ENCODE peak calls at places on chromosome 1, in ten cellular contexts. U is glutamatergic neuron; W is IMR-90; A is effector CD8-positive, alpha-beta T cell; G is AG09309; P is substantia nigra; J is choroid plexus epithelial cell; K is fibroblast of mammary gland; E is activated T-helper 1 cell treated with Interleukin-2 at 50 U/mL for 16 hours; L is EL. D is an unnamed sample.

GRCh38 chr1:39305555-39305954 is 101.1 kb downstream of the MACF1 start:
- DNase-seq in U (no peak), W (no peak), A (no peak), G (no peak), P (no peak), J (no peak), K (no peak), E (no peak), L (peak), D (no peak)

GRCh38 chr1:74693473-74693872 is 19.9 kb upstream of the ERICH3 start:
- DNase-seq in U (no peak), W (peak), A (no peak), G (peak), P (no peak), J (peak), K (peak), E (no peak), L (no peak), D (no peak)

GRCh38 chr1:83029916-83030315 is 969.0 kb downstream of the TTLL7 start:
- DNase-seq in U (no peak), W (no peak), A (no peak), G (no peak), P (no peak), J (peak), K (peak), E (no peak), L (peak), D (no peak)

GRCh38 chr1:192445849-192446489 is 129.2 kb downstream of the RGS21 start:
- DNase-seq in U (peak), W (peak), A (peak), G (peak), P (no peak), J (peak), K (peak), E (no peak), L (peak), D (no peak)

GRCh38 chr1:114002492-114003290 is 23.4 kb downstream of the OLFML3 start:
- DNase-seq in U (peak), W (no peak), A (no peak), G (no peak), P (no peak), J (peak), K (peak), E (no peak), L (no peak), D (no peak)

GRCh38 chr1:234932106-234932505 is 196.5 kb downstream of the TOMM20 start:
- DNase-seq in U (no peak), W (no peak), A (no peak), G (no peak), P (no peak), J (no peak), K (no peak), E (no peak), L (no peak), D (no peak)

GRCh38 chr1:205570796-205571537 is 60.8 kb downstream of the ELK4 start:
- DNase-seq in U (no peak), W (no peak), A (no peak), G (no peak), P (no peak), J (no peak), K (peak), E (no peak), L (no peak), D (peak)

GRCh38 chr1:109271458-109271857 is 11.5 kb downstream of the PSRC1 start:
- DNase-seq in U (no peak), W (no peak), A (no peak), G (no peak), P (no peak), J (no peak), K (no peak), E (no peak), L (no peak), D (no peak)